ENCODE peak calls at places on chromosomes 13 and 19, in seven cellular contexts. C is Daoy, A is HTR-8/SVneo, G is occipital lobe, X is kidney tubule cell, B is cardiac muscle cell, V is aorta. O is an unnamed sample.

GRCh38 chr13:23656637-23657036 is 86.4 kb downstream of the TNFRSF19 start:
- DNase-seq in C (peak; percentile 66), B (peak; percentile 73), X (no peak), G (no peak), A (no peak), V (no peak), O (no peak)

GRCh38 chr19:13742756-13743155 is 21.6 kb upstream of the MRI1 start:
- DNase-seq in X (peak; percentile 55), C (peak; percentile 55), G (no peak), B (no peak), V (no peak), A (no peak), O (peak; percentile 75)

GRCh38 chr13:44620057-44620456 is 43.9 kb upstream of the TSC22D1 start:
- DNase-seq in A (peak; percentile 8), C (no peak), V (no peak), X (peak; percentile 87), G (no peak), B (no peak), O (peak; percentile 72)

GRCh38 chr13:36323951-36324566 is 22.1 kb downstream of the SPART start:
- DNase-seq in A (no peak), G (no peak), B (peak; percentile 32), C (no peak), V (no peak), X (no peak), O (peak; percentile 87)

GRCh38 chr13:32010137-32010536 is 21.4 kb upstream of the FRY start:
- DNase-seq in V (no peak), A (no peak), X (no peak), C (no peak), G (no peak), B (no peak), O (no peak)

GRCh38 chr13:108194435-108194936 is 20.9 kb downstream of the LIG4 start:
- DNase-seq in G (no peak), V (no peak), A (no peak), B (no peak), C (no peak), X (no peak), O (no peak)

GRCh38 chr13:51019026-51019425 is 92.0 kb downstream of the C13orf42 start:
- DNase-seq in C (no peak), V (no peak), G (no peak), A (no peak), B (no peak), X (no peak), O (no peak)

GRCh38 chr13:39516140-39516539 is 86.9 kb downstream of the LHFPL6 start:
- DNase-seq in A (no peak), V (no peak), B (no peak), C (no peak), X (peak; percentile 90), G (no peak), O (peak; percentile 81)

GRCh38 chr19:44476559-44477408 is 23.5 kb downstream of the ZNF180 start:
- DNase-seq in A (no peak), V (no peak), C (no peak), X (peak; percentile 26), G (no peak), B (peak; percentile 17), O (peak; percentile 35)

GRCh38 chr13:66427330-66427990 is 802.7 kb downstream of the PCDH9 start:
- DNase-seq in V (no peak), A (no peak), B (peak; percentile 33), X (no peak), C (no peak), G (no peak), O (no peak)

GRCh38 chr13:112867301-112867711 is 101.7 kb upstream of the MCF2L start:
- DNase-seq in V (peak; percentile 57), B (no peak), A (no peak), C (no peak), X (no peak), G (no peak), O (no peak)

GRCh38 chr13:31767175-31767900 is 28.0 kb downstream of the RXFP2 start:
- DNase-seq in X (peak; percentile 73), V (no peak), C (peak; percentile 80), B (peak; percentile 88), A (peak; percentile 29), G (no peak), O (peak; percentile 84)

GRCh38 chr13:83702021-83702420 is 180.3 kb downstream of the SLITRK1 start:
- DNase-seq in X (no peak), C (no peak), A (no peak), V (no peak), B (no peak), G (no peak), O (no peak)

GRCh38 chr13:110327036-110327790 is 20.1 kb downstream of the COL4A2 start:
- DNase-seq in A (no peak), B (no peak), G (no peak), C (peak; percentile 87), V (no peak), X (peak; percentile 88), O (no peak)

GRCh38 chr13:104773775-104774174 is 1707.6 kb upstream of the SLC10A2 start:
- DNase-seq in G (no peak), V (no peak), B (peak; percentile 70), C (no peak), A (peak; percentile 5), X (peak; percentile 58), O (peak; percentile 79)

GRCh38 chr13:107210216-107211010 is 642.5 kb upstream of the ARGLU1 start:
- DNase-seq in V (no peak), G (no peak), A (no peak), X (no peak), C (no peak), B (peak; percentile 42), O (no peak)

GRCh38 chr19:16394681-16395375 is 70.2 kb downstream of the KLF2 start:
- DNase-seq in C (no peak), B (peak; percentile 68), X (peak; percentile 14), G (no peak), A (no peak), V (no peak), O (no peak)

GRCh38 chr13:111662451-111662850 is 342.0 kb downstream of the TEX29 start:
- DNase-seq in C (no peak), G (no peak), A (no peak), B (no peak), V (no peak), X (no peak), O (no peak)

GRCh38 chr19:41362143-41362847 is 1.7 kb downstream of the B9D2 start:
- DNase-seq in C (no peak), A (no peak), B (no peak), X (peak; percentile 62), G (no peak), V (no peak), O (peak; percentile 20)

GRCh38 chr13:25151626-25152025 is 20.5 kb downstream of the AMER2 start:
- DNase-seq in A (no peak), B (no peak), X (no peak), C (no peak), G (no peak), V (no peak), O (no peak)

GRCh38 chr13:44013666-44014291 is 134.1 kb downstream of the LACC1 start:
- DNase-seq in V (no peak), B (peak; percentile 50), A (no peak), X (peak; percentile 97), G (no peak), C (peak; percentile 13), O (peak; percentile 79)

GRCh38 chr19:4425531-4425930 is 23.1 kb downstream of the CHAF1A start:
- DNase-seq in V (no peak), X (no peak), A (no peak), B (peak; percentile 74), C (peak; percentile 51), G (no peak), O (no peak)

GRCh38 chr13:106367361-106367781 is 168.1 kb downstream of the EFNB2 start:
- DNase-seq in V (no peak), B (no peak), A (no peak), C (no peak), G (no peak), X (no peak), O (no peak)

GRCh38 chr13:72505376-72505775 is 222.1 kb downstream of the MZT1 start:
- DNase-seq in C (no peak), G (no peak), V (no peak), X (peak; percentile 55), A (no peak), B (no peak), O (no peak)

GRCh38 chr13:76316998-76317527 is 569.1 kb downstream of the KCTD12 start:
- DNase-seq in V (no peak), X (no peak), A (no peak), G (no peak), C (no peak), B (no peak), O (no peak)

GRCh38 chr13:32330438-32330837 is 15.1 kb downstream of the BRCA2 start:
- DNase-seq in G (no peak), A (no peak), X (peak; percentile 24), C (no peak), V (no peak), B (peak; percentile 86), O (peak; percentile 53)

GRCh38 chr13:90287521-90287920 is 1060.0 kb upstream of the MIR17HG start:
- DNase-seq in V (no peak), B (no peak), A (no peak), C (no peak), X (no peak), G (no peak), O (no peak)

GRCh38 chr13:44231786-44232516 is 141.7 kb upstream of the SERP2 start:
- DNase-seq in V (no peak), G (no peak), C (peak; percentile 51), A (peak; percentile 79), B (peak; percentile 87), X (peak; percentile 97), O (peak; percentile 98)

GRCh38 chr19:38023245-38023644 is 116.2 kb downstream of the SIPA1L3 start:
- DNase-seq in B (peak; percentile 57), G (no peak), X (peak; percentile 58), C (no peak), V (no peak), A (no peak), O (peak; percentile 27)

GRCh38 chr19:1568320-1569019 is at the start of gene MEX3D:
- DNase-seq in V (peak; percentile 91), X (peak; percentile 81), C (peak; percentile 88), B (peak; percentile 79), G (no peak), A (peak; percentile 86), O (peak; percentile 66)

GRCh38 chr19:34733266-34733825 is 697 bp upstream of the ZNF181 start:
- DNase-seq in B (no peak), A (no peak), X (no peak), V (peak; percentile 80), C (no peak), G (no peak), O (no peak)

GRCh38 chr19:43779147-43779819 is 1.5 kb downstream of the KCNN4 start:
- DNase-seq in G (no peak), A (no peak), C (no peak), V (no peak), X (no peak), B (no peak), O (no peak)

GRCh38 chr19:35729763-35730162 is 12.0 kb downstream of the KMT2B start:
- DNase-seq in V (no peak), X (no peak), C (no peak), A (no peak), G (no peak), B (no peak), O (no peak)

GRCh38 chr13:98925949-98926348 is 51.9 kb downstream of the DOCK9 start:
- DNase-seq in V (no peak), A (no peak), G (no peak), X (no peak), C (no peak), B (no peak), O (no peak)

GRCh38 chr13:101698400-101698799 is 245.9 kb downstream of the ITGBL1 start:
- DNase-seq in B (no peak), C (no peak), V (no peak), A (no peak), G (no peak), X (no peak), O (no peak)

O was measured in M059J.